ENCODE peak calls at places on chromosome 19, in six cellular contexts. K is effector memory CD4-positive, alpha-beta T cell; H is lung; X is uterus; Z is hepatocyte; L is fibroblast of lung. I is an unnamed sample.

GRCh38 chr19:43648633-43649032 is 9.0 kb upstream of the CADM4 start:
- DNase-seq in K (no peak), H (no peak), X (no peak), Z (no peak), L (no peak), I (no peak)

GRCh38 chr19:56076413-56076998 is 44.6 kb downstream of the ZNF787 start:
- DNase-seq in K (no peak), H (peak; percentile 65), X (no peak), Z (peak; percentile 73), L (peak; percentile 29), I (peak; percentile 60)

GRCh38 chr19:31334849-31335624 is 14.2 kb downstream of the TSHZ3 start:
- DNase-seq in K (no peak), H (no peak), X (peak; percentile 60), Z (no peak), L (peak; percentile 53), I (no peak)

GRCh38 chr19:28150129-28150528 is 1062.8 kb downstream of the UQCRFS1 start:
- DNase-seq in K (no peak), H (no peak), X (no peak), Z (no peak), L (no peak), I (no peak)

GRCh38 chr19:47094557-47095517 is 18.7 kb downstream of the ZC3H4 start:
- DNase-seq in K (no peak), H (peak; percentile 71), X (no peak), Z (peak; percentile 83), L (peak; percentile 45), I (peak; percentile 68)

GRCh38 chr19:17091758-17092333 is 16.3 kb downstream of the MYO9B start:
- DNase-seq in K (no peak), H (peak; percentile 58), X (no peak), Z (no peak), L (no peak), I (no peak)

GRCh38 chr19:10286803-10287737 is at the start of gene ICAM4:
- DNase-seq in K (no peak), H (peak; percentile 79), X (peak; percentile 45), Z (peak; percentile 67), L (no peak), I (no peak)

GRCh38 chr19:36169084-36169760 is 17.0 kb upstream of the COX7A1 start:
- DNase-seq in K (no peak), H (no peak), X (peak; percentile 31), Z (peak; percentile 46), L (no peak), I (peak; percentile 94)

GRCh38 chr19:8308891-8309291 is 733 bp upstream of the CD320 start:
- DNase-seq in K (no peak), H (no peak), X (peak; percentile 14), Z (no peak), L (no peak), I (no peak)

GRCh38 chr19:32824906-32825608 is 44.5 kb downstream of the SLC7A9 start:
- DNase-seq in K (no peak), H (no peak), X (no peak), Z (no peak), L (no peak), I (no peak)

GRCh38 chr19:50959731-50960500 is 7.1 kb upstream of the KLK5 start:
- DNase-seq in K (no peak), H (no peak), X (no peak), Z (no peak), L (no peak), I (no peak)

GRCh38 chr19:50957587-50957986 is 4.7 kb upstream of the KLK5 start:
- DNase-seq in K (no peak), H (no peak), X (no peak), Z (no peak), L (no peak), I (no peak)

GRCh38 chr19:50964266-50964665 is 5.1 kb downstream of the KLK6 start:
- DNase-seq in K (no peak), H (no peak), X (no peak), Z (no peak), L (no peak), I (no peak)

GRCh38 chr19:50963381-50963780 is 6.0 kb downstream of the KLK6 start:
- DNase-seq in K (no peak), H (no peak), X (no peak), Z (no peak), L (no peak), I (no peak)

GRCh38 chr19:50962245-50962644 is 7.1 kb downstream of the KLK6 start:
- DNase-seq in K (no peak), H (no peak), X (no peak), Z (no peak), L (no peak), I (no peak)
- H3K4me3 ChIP-seq in K (no peak overlapping the region), H (no peak overlapping the region), X (no peak overlapping the region), Z (no peak overlapping the region), L (no peak overlapping the region), I (no peak overlapping the region)

GRCh38 chr19:40739030-40739839 is 11.0 kb downstream of the ACTMAP start:
- DNase-seq in K (no peak), H (no peak), X (no peak), Z (no peak), L (no peak), I (peak; percentile 63)
- H3K27me3 ChIP-seq in K (no peaks in the 10 kb centered on the region), H (no peaks in the 10 kb centered on the region), X (no peaks in the 10 kb centered on the region), Z (no peaks in the 10 kb centered on the region), L (no peaks in the 10 kb centered on the region), I (no peaks in the 10 kb centered on the region)

DNA sequence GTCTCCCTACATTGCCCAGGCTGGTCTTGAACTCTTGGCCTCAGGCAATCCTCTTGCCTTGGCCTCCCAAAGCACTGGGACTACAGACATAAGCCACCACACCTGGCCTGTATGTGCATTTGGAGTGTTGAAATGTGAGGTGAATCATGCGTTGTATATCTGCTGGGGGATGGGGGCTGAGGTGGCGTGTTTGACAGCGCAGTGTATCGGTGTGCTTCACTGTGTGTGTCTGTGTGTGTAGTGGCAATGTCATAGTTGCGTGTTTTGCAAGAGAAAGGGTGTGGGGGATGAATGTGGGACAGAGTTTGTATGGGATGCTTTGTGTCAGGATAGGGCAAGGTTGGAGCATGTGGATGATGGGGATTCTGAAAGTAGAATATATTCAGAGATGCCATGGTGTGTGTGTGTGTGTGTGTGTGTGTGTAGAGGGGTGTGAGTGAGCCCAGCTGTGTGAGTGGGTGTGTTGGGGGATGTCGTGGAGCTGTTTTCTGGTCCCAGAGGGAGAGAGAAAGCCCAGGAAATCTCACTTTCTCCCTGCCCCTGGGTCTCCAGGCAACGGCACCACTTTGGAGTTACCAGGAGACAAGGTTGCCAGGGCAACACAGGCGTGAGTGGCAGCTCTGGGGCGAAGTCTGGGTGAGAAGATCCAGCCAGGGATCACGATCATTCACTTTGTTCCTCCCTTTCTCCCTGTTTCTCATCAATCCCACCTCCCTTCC is 1.1 kb upstream of the SWSAP1 start:
- DNase-seq in K (no peak), H (no peak), X (no peak), Z (peak; percentile 81), L (peak; percentile 36), I (peak; percentile 63)
- H3K4me3 ChIP-seq in K (no peak overlapping the region), H (no peak overlapping the region), X (no peak overlapping the region), Z (no peak overlapping the region), L (no peak overlapping the region), I (no peak overlapping the region)

DNA sequence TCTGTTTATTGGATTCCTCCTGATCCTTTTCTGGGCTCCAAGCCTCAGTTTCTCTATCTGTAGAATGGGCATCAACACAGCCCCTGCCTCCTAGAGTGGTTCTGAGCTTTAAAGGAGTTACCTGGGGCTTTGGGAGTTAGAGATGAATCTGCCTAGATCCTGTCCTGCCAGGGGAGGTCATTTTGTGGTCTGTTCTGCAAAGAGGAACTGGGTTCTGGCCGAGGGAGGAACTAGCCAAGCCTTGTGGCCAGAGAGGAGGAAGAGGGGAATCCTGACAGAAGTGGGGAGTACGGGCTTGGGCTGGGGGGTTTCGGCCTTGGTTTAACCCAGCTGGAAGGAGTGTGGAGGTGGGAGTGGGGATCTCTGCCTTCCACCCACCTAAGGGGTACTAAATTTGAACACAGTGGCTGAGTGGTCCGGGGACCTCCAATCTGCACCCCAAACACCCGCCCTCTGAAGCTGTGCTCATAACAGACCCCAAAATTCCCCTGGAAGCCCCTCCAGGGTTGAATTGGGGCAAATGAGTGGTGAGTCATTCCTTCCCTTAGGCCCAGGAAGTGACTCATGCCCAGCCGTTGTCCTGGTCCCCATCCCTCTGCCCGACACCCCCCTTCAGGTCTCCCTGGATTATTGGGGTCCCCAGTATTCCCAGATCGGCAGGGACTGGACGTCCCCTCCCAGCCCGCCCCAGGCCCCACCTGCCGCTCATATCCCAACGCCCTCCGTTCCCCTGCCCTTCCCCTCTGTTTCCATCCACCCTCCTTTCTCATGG is 2.8 kb downstream of the ADGRE5 start:
- DNase-seq in K (peak; percentile 72), H (peak; percentile 60), X (peak; percentile 73), Z (no peak), L (peak; percentile 62), I (peak; percentile 64)
- H3K27me3 ChIP-seq in K (no peaks in the 10 kb centered on the region), H (no peaks in the 10 kb centered on the region), X (no peaks in the 10 kb centered on the region), Z (no peaks in the 10 kb centered on the region), L (no peaks in the 10 kb centered on the region), I (no peaks in the 10 kb centered on the region)

I was measured in small intestine.